ENCODE peak calls at places on chromosomes 7 and 10, in five cellular contexts. Y, T, Q, D and P are unnamed samples.
A peak's percentile ranks its signal among the peaks of the same experiment; 100 is the strongest.

GRCh38 chr10:103612462-103613365 is 119.2 kb downstream of the NEURL1 start:
- DNase-seq in D (no peak), T (no peak), Q (no peak), Y (no peak), P (no peak)

GRCh38 chr10:132192991-132193670 is 6.4 kb downstream of the DPYSL4 start:
- DNase-seq in Q (no peak), T (no peak), D (no peak), Y (no peak), P (peak; percentile 77)

GRCh38 chr10:107341281-107341680 is 176.8 kb upstream of the SORCS1 start:
- DNase-seq in Y (no peak), T (no peak), Q (no peak), D (no peak), P (no peak)

GRCh38 chr10:101012525-101013364 is 13.1 kb downstream of the LZTS2 start:
- DNase-seq in Y (peak; percentile 65), D (peak; percentile 93), T (peak; percentile 78), Q (peak; percentile 90), P (peak; percentile 93)

GRCh38 chr10:103504181-103504783 is 10.8 kb downstream of the NEURL1 start:
- DNase-seq in T (no peak), Y (no peak), D (peak; percentile 84), Q (no peak), P (no peak)

GRCh38 chr7:140060788-140061606 is 1.8 kb downstream of the PARP12 start:
- DNase-seq in Q (peak; percentile 78), T (peak; percentile 4), D (no peak), Y (no peak), P (peak; percentile 76)

GRCh38 chr10:69576334-69577011 is 3.3 kb upstream of the NEUROG3 start:
- DNase-seq in D (no peak), T (no peak), Y (no peak), Q (no peak), P (no peak)

GRCh38 chr7:55202150-55202913 is 162.8 kb upstream of the LANCL2 start:
- DNase-seq in Y (no peak), D (no peak), T (no peak), Q (no peak), P (no peak)

GRCh38 chr10:93590638-93591037 is 10.4 kb downstream of the RBP4 start:
- DNase-seq in Y (no peak), Q (no peak), T (no peak), D (no peak), P (no peak)

GRCh38 chr10:84138478-84139125 is 707 bp upstream of the GHITM start:
- DNase-seq in Y (peak; percentile 25), Q (peak; percentile 13), D (peak; percentile 9), T (no peak), P (peak; percentile 49)

GRCh38 chr10:50653142-50653541 is 29.4 kb upstream of the SGMS1 start:
- DNase-seq in Q (no peak), T (no peak), D (peak; percentile 43), Y (no peak), P (no peak)

GRCh38 chr7:105934577-105935185 is 28.4 kb upstream of the CDHR3 start:
- DNase-seq in T (peak; percentile 51), D (peak; percentile 14), Q (no peak), Y (no peak), P (no peak)

GRCh38 chr7:816751-817671 is 15.3 kb upstream of the SUN1 start:
- DNase-seq in T (no peak), D (peak; percentile 32), Q (no peak), Y (no peak), P (peak; percentile 48)

GRCh38 chr7:2082357-2083038 is 150.2 kb downstream of the MAD1L1 start:
- DNase-seq in Y (no peak), T (no peak), Q (peak; percentile 73), D (no peak), P (no peak)

GRCh38 chr7:74466196-74466813 is 12.6 kb downstream of the GTF2IRD1 start:
- DNase-seq in Q (peak; percentile 48), T (no peak), D (no peak), Y (no peak), P (peak; percentile 67)

GRCh38 chr10:20228748-20229147 is 412.5 kb downstream of the PLXDC2 start:
- DNase-seq in D (no peak), T (no peak), Q (no peak), Y (no peak), P (no peak)

GRCh38 chr10:43982250-43982649 is 333.6 kb upstream of the ZNF32 start:
- DNase-seq in Q (no peak), T (no peak), D (no peak), Y (no peak), P (no peak)

GRCh38 chr10:1938317-1938716 is 201.0 kb upstream of the ADARB2 start:
- DNase-seq in Y (no peak), Q (no peak), T (no peak), D (no peak), P (no peak)

GRCh38 chr10:17216217-17216900 is 11.7 kb upstream of the VIM start:
- DNase-seq in T (no peak), Y (no peak), Q (no peak), D (peak; percentile 91), P (no peak)

GRCh38 chr7:116477646-116478045 is 21.9 kb upstream of the CAV2 start:
- DNase-seq in Y (no peak), Q (no peak), D (no peak), T (no peak), P (no peak)

GRCh38 chr10:117754770-117755510 is 212.4 kb downstream of the EMX2 start:
- DNase-seq in Y (no peak), T (no peak), D (no peak), Q (no peak), P (no peak)

GRCh38 chr10:131311661-131312260 is at the start of gene TCERG1L:
- DNase-seq in Q (no peak), T (no peak), D (no peak), Y (no peak), P (no peak)

GRCh38 chr7:22220947-22221346 is 136.0 kb downstream of the RAPGEF5 start:
- DNase-seq in T (no peak), Y (no peak), Q (no peak), D (no peak), P (no peak)

GRCh38 chr10:73997479-73997805 is 474 bp upstream of the VCL start:
- DNase-seq in Q (no peak), D (no peak), Y (no peak), T (peak; percentile 14), P (no peak)

GRCh38 chr7:44064791-44065430 is 456 bp downstream of the PGAM2 start:
- DNase-seq in Y (no peak), D (no peak), T (no peak), Q (peak; percentile 36), P (no peak)

GRCh38 chr10:77290528-77291155 is 347.0 kb downstream of the KCNMA1 start:
- DNase-seq in Y (no peak), T (no peak), Q (no peak), D (no peak), P (no peak)

GRCh38 chr7:3200504-3200903 is 100.5 kb upstream of the SDK1 start:
- DNase-seq in T (peak; percentile 5), Q (no peak), D (peak; percentile 31), Y (no peak), P (no peak)

GRCh38 chr10:104076743-104077160 is 8.9 kb downstream of the COL17A1 start:
- DNase-seq in Q (peak; percentile 66), D (no peak), Y (no peak), T (peak; percentile 82), P (peak; percentile 54)

GRCh38 chr7:70696139-70696782 is 435.7 kb upstream of the GALNT17 start:
- DNase-seq in T (no peak), Y (no peak), D (no peak), Q (no peak), P (no peak)

GRCh38 chr7:473211-473734 is 46.4 kb downstream of the PDGFA start:
- DNase-seq in T (no peak), Q (no peak), Y (no peak), D (no peak), P (peak; percentile 29)

GRCh38 chr7:104656467-104656866 is 328.1 kb downstream of the LHFPL3 start:
- DNase-seq in T (no peak), Y (no peak), Q (no peak), D (no peak), P (no peak)

GRCh38 chr10:29554660-29555059 is 80.1 kb downstream of the SVIL start:
- DNase-seq in D (no peak), Y (no peak), Q (no peak), T (no peak), P (no peak)